ENCODE peak calls at places on chromosomes 7 and 10, in eight cellular contexts. I, S, Y, M, O, Z, X and C are unnamed samples.

GRCh38 chr10:69640196-69640980 is 10.3 kb downstream of the FAM241B start:
- DNase-seq in I (no peak), S (no peak), Y (peak), M (no peak), O (no peak), Z (no peak), X (no peak), C (peak)

GRCh38 chr10:93468532-93469213 is 13.5 kb downstream of the MYOF start:
- DNase-seq in I (no peak), S (peak), Y (no peak), M (no peak), O (no peak), Z (no peak), X (no peak), C (no peak)

GRCh38 chr7:4712371-4713182 is 30.5 kb downstream of the FOXK1 start:
- DNase-seq in I (peak), S (peak), Y (no peak), M (no peak), O (peak), Z (peak), X (peak), C (no peak)

GRCh38 chr7:1251796-1252542 is 19.3 kb downstream of the UNCX start:
- DNase-seq in I (no peak), S (no peak), Y (no peak), M (no peak), O (no peak), Z (peak), X (no peak), C (no peak)

GRCh38 chr10:30732671-30733070 is 103.1 kb upstream of the LYZL2 start:
- DNase-seq in I (no peak), S (no peak), Y (no peak), M (no peak), O (no peak), Z (no peak), X (no peak), C (no peak)

GRCh38 chr7:80883188-80884025 is 35.4 kb downstream of the SEMA3C start:
- DNase-seq in I (no peak), S (peak), Y (no peak), M (no peak), O (no peak), Z (no peak), X (peak), C (no peak)

GRCh38 chr7:82594665-82595064 is 151.1 kb upstream of the CACNA2D1 start:
- DNase-seq in I (no peak), S (no peak), Y (no peak), M (no peak), O (no peak), Z (no peak), X (no peak), C (no peak)

GRCh38 chr10:65348637-65349036 is 1577.2 kb upstream of the LRRTM3 start:
- DNase-seq in I (no peak), S (no peak), Y (no peak), M (no peak), O (no peak), Z (no peak), X (no peak), C (no peak)

GRCh38 chr7:155997431-155998327 is 185.4 kb upstream of the SHH start:
- DNase-seq in I (no peak), S (no peak), Y (peak), M (peak), O (no peak), Z (no peak), X (peak), C (no peak)

GRCh38 chr10:22229756-22230330 is 12.0 kb upstream of the EBLN1 start:
- DNase-seq in I (no peak), S (no peak), Y (no peak), M (no peak), O (no peak), Z (no peak), X (no peak), C (no peak)

GRCh38 chr10:28459453-28460144 is 73.3 kb upstream of the WAC start:
- DNase-seq in I (no peak), S (no peak), Y (no peak), M (no peak), O (no peak), Z (no peak), X (no peak), C (no peak)

GRCh38 chr7:139745330-139746143 is 32.3 kb downstream of the HIPK2 start:
- DNase-seq in I (no peak), S (no peak), Y (no peak), M (no peak), O (peak), Z (no peak), X (no peak), C (no peak)

GRCh38 chr10:30562787-30563186 is 66.8 kb downstream of the LYZL2 start:
- DNase-seq in I (no peak), S (no peak), Y (no peak), M (no peak), O (no peak), Z (no peak), X (no peak), C (no peak)

GRCh38 chr7:114419441-114420107 is 5.0 kb downstream of the FOXP2 start:
- DNase-seq in I (no peak), S (no peak), Y (no peak), M (no peak), O (no peak), Z (no peak), X (no peak), C (no peak)
- TF ChIP-seq EP300 in I (no peak), S (no peak), Y (no peak), M (no peak), O (no peak), Z (no peak), X (no peak), C (no peak)

GRCh38 chr10:5151076-5151475 is 33.9 kb downstream of the AKR1C8 start:
- DNase-seq in I (no peak), S (no peak), Y (no peak), M (no peak), O (no peak), Z (no peak), X (no peak), C (no peak)
- TF ChIP-seq EP300 in I (no peak), S (no peak), Y (no peak), M (no peak), O (no peak), Z (no peak), X (no peak), C (no peak)

GRCh38 chr7:12111461-12112405 is 99.4 kb upstream of the TMEM106B start:
- DNase-seq in I (peak), S (no peak), Y (no peak), M (no peak), O (peak), Z (no peak), X (peak), C (peak)
- TF ChIP-seq EP300 in I (no peak), S (no peak), Y (no peak), M (no peak), O (no peak), Z (no peak), X (no peak), C (no peak)

GRCh38 chr10:88493676-88494483 is 89.2 kb downstream of the RNLS start:
- DNase-seq in I (no peak), S (no peak), Y (no peak), M (no peak), O (no peak), Z (no peak), X (no peak), C (no peak)
- TF ChIP-seq EP300 in I (no peak), S (no peak), Y (no peak), M (no peak), O (no peak), Z (no peak), X (no peak), C (no peak)

DNA sequence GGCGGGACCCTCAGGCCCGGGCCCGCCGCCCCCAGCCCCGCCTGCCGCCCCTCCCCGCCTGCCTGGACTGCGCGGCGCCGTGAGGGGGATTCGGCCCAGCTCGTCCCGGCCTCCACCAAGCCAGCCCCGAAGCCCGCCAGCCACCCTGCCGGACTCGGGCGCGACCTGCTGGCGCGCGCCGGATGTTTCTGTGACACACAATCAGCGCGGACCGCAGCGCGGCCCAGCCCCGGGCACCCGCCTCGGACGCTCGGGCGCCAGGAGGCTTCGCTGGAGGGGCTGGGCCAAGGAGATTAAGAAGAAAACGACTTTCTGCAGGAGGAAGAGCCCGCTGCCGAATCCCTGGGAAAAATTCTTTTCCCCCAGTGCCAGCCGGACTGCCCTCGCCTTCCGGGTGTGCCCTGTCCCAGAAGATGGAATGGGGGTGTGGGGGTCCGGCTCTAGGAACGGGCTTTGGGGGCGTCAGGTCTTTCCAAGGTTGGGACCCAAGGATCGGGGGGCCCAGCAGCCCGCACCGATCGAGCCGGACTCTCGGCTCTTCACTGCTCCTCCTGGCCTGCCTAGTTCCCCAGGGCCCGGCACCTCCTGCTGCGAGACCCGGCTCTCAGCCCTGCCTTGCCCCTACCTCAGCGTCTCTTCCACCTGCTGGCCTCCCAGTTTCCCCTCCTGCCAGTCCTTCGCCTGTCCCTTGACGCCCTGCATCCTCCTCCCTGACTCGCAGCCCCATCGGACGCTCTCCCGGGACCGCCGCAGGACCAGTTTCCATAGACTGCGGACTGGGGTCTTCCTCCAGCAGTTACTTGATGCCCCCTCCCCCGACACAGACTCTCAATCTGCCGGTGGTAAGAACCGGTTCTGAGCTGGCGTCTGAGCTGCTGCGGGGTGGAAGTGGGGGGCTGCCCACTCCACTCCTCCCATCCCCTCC is 82.7 kb downstream of the PAX2 start:
- DNase-seq in I (peak), S (peak), Y (no peak), M (peak), O (peak), Z (peak), X (no peak), C (peak)
- TF ChIP-seq EP300 in I (no peak), S (no peak), Y (no peak), M (no peak), O (no peak), Z (no peak), X (no peak), C (no peak)

DNA sequence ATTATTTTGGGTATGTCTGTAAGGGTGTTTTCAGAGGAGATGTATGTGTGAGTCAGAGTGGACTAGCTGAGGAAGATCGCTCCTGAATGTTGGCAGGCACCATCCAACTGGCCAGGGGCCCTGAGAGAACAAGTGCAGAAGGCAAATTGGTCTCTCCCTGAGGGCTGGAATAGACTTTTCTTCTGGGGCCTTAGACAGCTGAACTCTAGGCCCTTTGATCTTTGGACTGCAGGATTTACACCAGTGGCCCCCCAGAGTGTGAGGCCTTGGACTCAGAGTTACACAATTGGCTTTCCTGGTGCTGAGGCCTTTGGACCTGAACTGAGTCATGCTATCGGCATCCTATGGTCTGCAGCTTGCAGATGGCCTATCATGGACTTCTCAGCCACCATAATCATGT is 217.2 kb downstream of the REEP3 start:
- DNase-seq in I (no peak), S (peak), Y (no peak), M (no peak), O (no peak), Z (no peak), X (no peak), C (no peak)
- TF ChIP-seq EP300 in I (no peak), S (peak), Y (no peak), M (no peak), O (no peak), Z (no peak), X (no peak), C (no peak)

DNA sequence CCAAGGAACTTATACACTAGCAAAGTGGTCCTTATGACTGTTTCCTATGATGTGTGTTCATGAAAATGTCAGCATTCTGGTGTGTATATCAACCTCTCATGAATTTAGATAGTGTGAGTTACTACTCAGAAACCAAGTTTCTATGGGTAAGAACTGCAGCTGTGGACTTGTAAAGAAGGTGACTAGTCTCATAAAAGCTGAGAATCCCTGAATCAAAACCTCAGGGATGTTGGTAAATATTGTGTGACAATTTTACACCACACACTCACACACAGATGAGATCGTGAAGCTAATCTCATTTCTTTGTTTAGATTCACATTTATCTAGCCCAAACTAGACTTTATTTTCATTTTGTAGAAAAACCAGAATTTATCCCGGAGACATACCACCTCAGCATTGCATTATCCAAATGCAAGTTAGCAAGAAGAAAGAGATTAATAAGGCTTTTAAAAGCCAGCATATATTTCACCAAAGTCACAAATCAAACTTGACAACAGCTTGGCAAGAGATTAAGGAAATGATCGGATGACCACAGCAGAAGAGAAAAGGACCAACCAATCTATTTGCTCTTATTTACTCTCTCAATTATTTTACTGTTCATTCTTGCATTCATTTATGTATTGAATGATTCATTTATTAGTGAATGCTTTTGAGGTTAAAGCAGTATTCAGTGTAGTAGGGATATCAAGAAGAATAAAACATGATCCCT is 92.9 kb downstream of the PLXDC2 start:
- DNase-seq in I (no peak), S (no peak), Y (no peak), M (no peak), O (no peak), Z (no peak), X (no peak), C (no peak)
- TF ChIP-seq EP300 in I (no peak), S (no peak), Y (no peak), M (no peak), O (no peak), Z (no peak), X (no peak), C (no peak)

GRCh38 chr10:5509691-5510090 is 10.3 kb upstream of the CALML5 start:
- DNase-seq in I (no peak), S (no peak), Y (peak), M (no peak), O (no peak), Z (no peak), X (no peak), C (peak)

GRCh38 chr10:5508161-5508604 is 8.8 kb upstream of the CALML5 start:
- DNase-seq in I (peak), S (no peak), Y (no peak), M (no peak), O (no peak), Z (no peak), X (no peak), C (peak)

GRCh38 chr10:5508786-5509185 is 9.4 kb upstream of the CALML5 start:
- DNase-seq in I (peak), S (no peak), Y (no peak), M (no peak), O (no peak), Z (no peak), X (no peak), C (peak)

GRCh38 chr10:5510281-5511072 is 11.1 kb upstream of the CALML5 start:
- DNase-seq in I (no peak), S (no peak), Y (peak), M (no peak), O (no peak), Z (no peak), X (no peak), C (peak)

DNA sequence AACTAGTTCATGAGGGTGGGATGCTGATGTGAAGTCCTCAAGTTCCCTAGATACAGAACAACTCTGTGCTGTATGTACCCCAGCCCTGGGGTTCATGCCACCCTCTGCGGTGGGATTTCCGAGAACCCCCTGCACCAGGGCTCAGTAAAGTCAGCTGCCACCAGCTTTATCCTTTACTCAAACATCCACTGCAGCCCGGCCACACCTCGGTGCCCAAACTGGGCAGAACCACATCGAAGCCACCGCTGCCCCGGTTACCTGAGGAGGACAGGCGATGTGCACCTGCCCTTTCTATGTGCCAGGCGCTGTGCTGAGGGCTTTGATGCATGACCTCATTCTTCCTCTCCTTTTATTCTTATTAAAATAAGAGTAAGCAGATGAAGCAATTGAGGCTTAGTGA is 9.9 kb upstream of the CALML5 start:
- DNase-seq in I (no peak), S (no peak), Y (no peak), M (no peak), O (no peak), Z (no peak), X (no peak), C (no peak)
- TF ChIP-seq EP300 in I (no peak), S (no peak), Y (no peak), M (no peak), O (no peak), Z (no peak), X (no peak), C (no peak)